ENCODE peak calls at places on chromosome 17, in five cellular contexts. O is amniotic stem cell, W is NCI-H1436, Z is iPS DF 6.9, D is thoracic aorta. Y is an unnamed sample.

GRCh38 chr17:63140255-63140654 is 174.2 kb downstream of the TANC2 start:
- DNase-seq in W (no peak), Z (no peak), D (no peak), O (no peak), Y (no peak)

GRCh38 chr17:63249256-63250006 is 196.7 kb downstream of the CYB561 start:
- DNase-seq in D (no peak), O (no peak), W (no peak), Z (no peak), Y (no peak)

GRCh38 chr17:15453782-15454181 is 13.6 kb downstream of the CDRT4 start:
- DNase-seq in Z (no peak), O (no peak), D (no peak), W (no peak), Y (no peak)

GRCh38 chr17:68133370-68134045 is 98.0 kb downstream of the KPNA2 start:
- DNase-seq in W (no peak), Z (peak; percentile 16), D (no peak), O (no peak), Y (no peak)

GRCh38 chr17:29617481-29618271 is 5.0 kb downstream of the CORO6 start:
- DNase-seq in Z (no peak), D (no peak), W (peak; percentile 83), O (no peak), Y (peak; percentile 46)

GRCh38 chr17:47663997-47664941 is 14.6 kb downstream of the KPNB1 start:
- DNase-seq in D (no peak), W (peak; percentile 58), Z (no peak), O (no peak), Y (no peak)

GRCh38 chr17:12683299-12683698 is 17.6 kb downstream of the MYOCD start:
- DNase-seq in W (no peak), O (no peak), D (no peak), Z (no peak), Y (no peak)

GRCh38 chr17:2749784-2750181 is 331 bp upstream of the CCDC92B start:
- DNase-seq in Z (peak; percentile 63), D (no peak), O (peak; percentile 36), W (peak; percentile 42), Y (no peak)

GRCh38 chr17:4599505-4600281 is 15.4 kb downstream of the SMTNL2 start:
- DNase-seq in O (no peak), W (peak; percentile 57), D (no peak), Z (no peak), Y (no peak)

Y was measured in ascending aorta.